ENCODE peak calls at places on chromosome 14, in six cellular contexts. K is mesendoderm, Y is upper lobe of right lung, C is adipocyte, O is skeletal muscle cell, X is right lobe of liver. D is an unnamed sample.

GRCh38 chr14:53093206-53093605 is 59.9 kb downstream of the DDHD1 start:
- DNase-seq in Y (no peak), O (peak), C (peak), K (no peak), X (no peak), D (peak)

GRCh38 chr14:46902837-46903236 is 251.3 kb upstream of the RPL10L start:
- DNase-seq in K (peak), Y (peak), C (no peak), O (no peak), X (no peak), D (no peak)

GRCh38 chr14:94173471-94173884 is 644 bp upstream of the PPP4R4 start:
- DNase-seq in C (peak), X (no peak), Y (peak), K (no peak), O (no peak), D (no peak)

GRCh38 chr14:92914087-92914656 is 8.8 kb upstream of the CHGA start:
- DNase-seq in C (peak), K (peak), O (no peak), X (no peak), Y (no peak), D (peak)

GRCh38 chr14:22432348-22432976 is 156.6 kb downstream of the DAD1 start:
- DNase-seq in X (no peak), C (peak), Y (no peak), O (peak), K (no peak), D (peak)

GRCh38 chr14:22026527-22026926 is 352.9 kb upstream of the OR4E1 start:
- DNase-seq in Y (no peak), X (no peak), C (no peak), O (no peak), K (no peak), D (no peak)

GRCh38 chr14:52391866-52392600 is 77.9 kb downstream of the PTGER2 start:
- DNase-seq in X (no peak), K (no peak), O (peak), Y (no peak), C (peak), D (peak)

GRCh38 chr14:63210812-63211211 is 6.6 kb downstream of the RHOJ start:
- DNase-seq in K (no peak), O (no peak), Y (no peak), C (no peak), X (no peak), D (no peak)

GRCh38 chr14:22046063-22046462 is 372.4 kb upstream of the OR4E1 start:
- DNase-seq in Y (no peak), K (no peak), C (no peak), O (no peak), X (no peak), D (no peak)

GRCh38 chr14:37973031-37973908 is 234.4 kb upstream of the SSTR1 start:
- DNase-seq in O (no peak), K (no peak), X (no peak), Y (no peak), C (no peak), D (no peak)

GRCh38 chr14:51576112-51576420 is 75.6 kb upstream of the FRMD6 start:
- DNase-seq in X (no peak), O (peak), C (peak), K (peak), Y (no peak), D (peak)

GRCh38 chr14:103284574-103285467 is 49.2 kb upstream of the EIF5 start:
- DNase-seq in C (no peak), O (no peak), Y (no peak), X (peak), K (peak), D (peak)

GRCh38 chr14:71206123-71206522 is 298.9 kb downstream of the PCNX1 start:
- DNase-seq in O (no peak), Y (no peak), C (no peak), K (no peak), X (no peak), D (no peak)

GRCh38 chr14:67768219-67768618 is 48.2 kb downstream of the ZFYVE26 start:
- DNase-seq in C (no peak), O (no peak), X (no peak), Y (no peak), K (no peak), D (no peak)

GRCh38 chr14:89912667-89913211 is 41.8 kb downstream of the EFCAB11 start:
- DNase-seq in K (peak), C (peak), Y (no peak), O (peak), X (no peak), D (peak)

GRCh38 chr14:72824051-72824450 is 69.8 kb downstream of the DPF3 start:
- DNase-seq in Y (no peak), C (no peak), O (no peak), X (no peak), K (peak), D (no peak)

GRCh38 chr14:67464377-67464776 is 24.1 kb downstream of the TMEM229B start:
- DNase-seq in Y (no peak), O (no peak), C (no peak), K (no peak), X (no peak), D (no peak)

GRCh38 chr14:51534623-51535022 is 117.1 kb upstream of the FRMD6 start:
- DNase-seq in Y (no peak), K (peak), C (no peak), X (peak), O (no peak), D (peak)

GRCh38 chr14:47675489-47676300 is at the start of gene MDGA2:
- DNase-seq in C (no peak), Y (peak), K (peak), X (peak), O (no peak), D (peak)

GRCh38 chr14:23437142-23438129 is 2.0 kb upstream of the MYH7 start:
- DNase-seq in C (no peak), K (no peak), O (no peak), Y (no peak), X (no peak), D (no peak)

GRCh38 chr14:80959448-80960006 is 4.1 kb downstream of the TSHR start:
- DNase-seq in Y (no peak), O (no peak), K (no peak), C (no peak), X (no peak), D (peak)

GRCh38 chr14:103220134-103220981 is 97.1 kb downstream of the TNFAIP2 start:
- DNase-seq in O (no peak), X (no peak), C (peak), K (no peak), Y (peak), D (no peak)

GRCh38 chr14:80770114-80770917 is 171.2 kb downstream of the CEP128 start:
- DNase-seq in O (no peak), K (no peak), Y (no peak), X (no peak), C (no peak), D (peak)

GRCh38 chr14:60506985-60507829 is 1.7 kb upstream of the SIX6 start:
- DNase-seq in O (no peak), X (no peak), C (no peak), K (peak), Y (no peak), D (no peak)

GRCh38 chr14:98120831-98121464 is 1151.0 kb downstream of the BCL11B start:
- DNase-seq in Y (no peak), X (no peak), O (no peak), C (no peak), K (no peak), D (no peak)

GRCh38 chr14:55518391-55518790 is 61.6 kb upstream of the KTN1 start:
- DNase-seq in O (no peak), K (no peak), C (no peak), Y (no peak), X (no peak), D (peak)

GRCh38 chr14:53509845-53510244 is 356.7 kb upstream of the DDHD1 start:
- DNase-seq in O (peak), Y (no peak), K (no peak), C (peak), X (no peak), D (no peak)

GRCh38 chr14:77248666-77249065 is 22.3 kb downstream of the NGB start:
- DNase-seq in O (no peak), X (no peak), Y (no peak), K (no peak), C (no peak), D (no peak)

GRCh38 chr14:46574976-46575375 is 76.6 kb downstream of the RPL10L start:
- DNase-seq in C (no peak), Y (no peak), O (no peak), X (no peak), K (no peak), D (no peak)

GRCh38 chr14:30389134-30389900 is 169.6 kb upstream of the G2E3 start:
- DNase-seq in K (no peak), O (no peak), C (peak), Y (no peak), X (no peak), D (peak)

GRCh38 chr14:62934439-62934838 is 110.8 kb downstream of the KCNH5 start:
- DNase-seq in X (no peak), O (no peak), K (no peak), Y (no peak), C (no peak), D (no peak)

GRCh38 chr14:50338547-50338946 is 26.4 kb downstream of the DMAC2L start:
- DNase-seq in X (no peak), C (no peak), K (no peak), O (no peak), Y (no peak), D (no peak)

GRCh38 chr14:59435106-59435505 is 30.1 kb downstream of the GPR135 start:
- DNase-seq in X (no peak), K (no peak), C (no peak), Y (no peak), O (no peak), D (no peak)

GRCh38 chr14:103057372-103058208 is at the start of gene CDC42BPB:
- DNase-seq in O (peak), K (peak), C (peak), Y (peak), X (peak), D (peak)

GRCh38 chr14:24368562-24369252 is 723 bp downstream of the NFATC4 start:
- DNase-seq in O (no peak), X (no peak), Y (peak), C (peak), K (peak), D (peak)

GRCh38 chr14:30559638-30560071 is 697 bp downstream of the G2E3 start:
- DNase-seq in C (peak), O (no peak), X (no peak), Y (no peak), K (peak), D (peak)

GRCh38 chr14:99944241-99944651 is 121.0 kb upstream of the EVL start:
- DNase-seq in Y (no peak), X (peak), K (no peak), O (no peak), C (no peak), D (no peak)

GRCh38 chr14:99945732-99946651 is 119.2 kb upstream of the EVL start:
- DNase-seq in O (no peak), K (no peak), C (no peak), X (peak), Y (no peak), D (no peak)

GRCh38 chr14:99941211-99941610 is 124.0 kb upstream of the EVL start:
- DNase-seq in K (no peak), O (no peak), Y (no peak), C (no peak), X (no peak), D (no peak)

GRCh38 chr14:99946652-99947489 is 118.4 kb upstream of the EVL start:
- DNase-seq in Y (no peak), C (peak), K (no peak), O (no peak), X (no peak), D (no peak)

GRCh38 chr14:99943620-99944019 is 121.6 kb upstream of the EVL start:
- DNase-seq in O (no peak), K (no peak), C (no peak), X (no peak), Y (no peak), D (no peak)
- H3K4me3 ChIP-seq in O (no peak), K (no peak), C (no peak), X (peak), Y (no peak), D (no peak)

GRCh38 chr14:68807148-68807600 is 14.3 kb upstream of the ZFP36L1 start:
- DNase-seq in C (peak), O (peak), X (no peak), K (no peak), Y (peak), D (peak)
- H3K4me3 ChIP-seq in C (no peak), O (no peak), X (no peak), K (no peak), Y (no peak), D (no peak)

GRCh38 chr14:31944256-31945073 is 132.6 kb upstream of the ARHGAP5 start:
- DNase-seq in K (no peak), C (no peak), O (no peak), X (no peak), Y (no peak), D (no peak)

GRCh38 chr14:31945701-31946100 is 131.4 kb upstream of the ARHGAP5 start:
- DNase-seq in K (no peak), X (no peak), C (no peak), Y (no peak), O (no peak), D (no peak)

GRCh38 chr14:31943861-31944255 is 133.2 kb upstream of the ARHGAP5 start:
- DNase-seq in O (no peak), X (no peak), C (no peak), Y (no peak), K (no peak), D (no peak)

GRCh38 chr14:31943217-31943616 is 133.9 kb upstream of the ARHGAP5 start:
- DNase-seq in Y (no peak), X (no peak), O (no peak), C (no peak), K (no peak), D (no peak)

DNA sequence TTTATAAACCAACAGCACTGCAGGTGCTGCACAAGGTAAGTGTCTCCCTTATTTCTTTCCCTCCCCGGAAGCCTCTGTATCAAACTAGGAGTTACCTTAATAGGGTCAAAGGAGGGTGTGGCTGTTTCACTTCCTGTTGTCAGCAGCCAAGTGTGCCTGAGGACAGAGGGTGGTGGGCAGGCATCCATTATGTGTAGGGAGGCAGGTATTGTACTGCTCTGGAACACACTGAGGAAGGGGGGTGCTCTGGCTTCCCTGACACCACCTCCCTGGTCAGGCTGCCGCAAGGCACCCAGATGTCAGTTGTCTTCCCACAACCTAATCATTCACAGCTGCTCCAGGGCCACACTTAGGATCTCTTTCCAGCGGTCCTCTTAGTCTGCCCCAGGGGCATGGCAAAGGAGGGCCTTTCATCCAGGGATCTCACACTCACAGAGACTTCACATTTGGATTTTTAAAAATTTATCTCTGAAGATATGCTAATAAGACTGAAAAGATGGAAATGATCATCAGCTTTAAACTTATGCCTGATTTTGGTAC is 132.0 kb upstream of the ARHGAP5 start:
- DNase-seq in K (no peak), C (no peak), X (no peak), O (no peak), Y (no peak), D (no peak)
- H3K4me3 ChIP-seq in K (no peak), C (no peak), X (no peak), O (no peak), Y (no peak), D (no peak)

DNA sequence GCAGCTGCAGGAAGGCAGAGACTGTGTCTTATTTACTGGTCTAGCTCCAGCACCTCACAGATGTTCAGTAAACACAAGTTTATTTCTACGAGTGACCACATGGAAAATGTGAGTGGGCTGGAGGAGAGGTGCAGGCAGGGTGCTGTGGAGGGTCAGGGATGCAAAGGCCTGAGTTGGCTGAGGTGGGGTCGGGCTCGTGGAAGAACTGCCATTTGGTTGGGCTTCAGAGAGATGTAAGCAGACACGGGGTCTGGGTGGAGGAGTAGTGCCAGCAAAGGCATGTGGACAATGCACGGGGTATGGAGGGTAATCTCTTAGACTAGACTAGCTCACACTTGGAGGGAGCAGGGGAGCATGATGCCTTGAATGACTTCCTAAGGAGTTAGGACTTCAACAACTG is 117.4 kb upstream of the RTL1 start:
- DNase-seq in C (no peak), O (no peak), K (no peak), X (peak), Y (peak), D (no peak)
- H3K4me3 ChIP-seq in C (no peak), O (no peak), K (no peak), X (no peak), Y (no peak), D (no peak)

GRCh38 chr14:75127903-75128595 is 1.2 kb upstream of the NEK9 start:
- DNase-seq in C (no peak), O (no peak), K (no peak), Y (no peak), X (no peak), D (no peak)
- H3K4me3 ChIP-seq in C (peak), O (peak), K (no peak), Y (peak), X (peak), D (peak)

DNA sequence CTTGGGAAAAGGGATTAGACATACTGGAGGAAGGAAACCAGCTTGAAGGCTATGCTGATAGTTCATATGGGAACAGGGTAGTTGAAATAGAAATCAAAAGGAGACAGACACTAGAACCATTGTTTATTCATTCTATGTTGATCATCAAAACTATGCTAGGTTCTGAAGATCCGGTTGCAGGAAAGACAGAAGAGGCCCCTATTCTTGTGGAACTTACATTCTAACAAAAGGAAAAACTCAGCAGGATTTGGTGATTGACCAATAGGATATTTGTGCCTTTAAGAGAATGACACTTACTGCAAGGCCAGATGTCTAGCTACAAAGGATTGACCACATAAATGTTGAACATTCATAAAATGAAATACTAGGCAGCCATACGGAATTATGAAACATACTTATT is 179.2 kb downstream of the AKAP6 start:
- DNase-seq in X (no peak), Y (no peak), C (peak), O (no peak), K (no peak), D (peak)
- H3K4me3 ChIP-seq in X (no peak), Y (no peak), C (no peak), O (no peak), K (no peak), D (no peak)

GRCh38 chr14:35879141-35879648 is 53.1 kb downstream of the BRMS1L start:
- DNase-seq in K (no peak), C (peak), X (no peak), O (no peak), Y (no peak), D (peak)
- H3K4me3 ChIP-seq in K (no peak), C (peak), X (no peak), O (no peak), Y (no peak), D (no peak)

GRCh38 chr14:74506408-74506807 is 12.8 kb downstream of the ISCA2 start:
- DNase-seq in C (no peak), O (no peak), K (no peak), X (no peak), Y (no peak), D (no peak)

GRCh38 chr14:74504412-74504811 is 10.8 kb downstream of the ISCA2 start:
- DNase-seq in C (no peak), O (no peak), K (no peak), X (no peak), Y (no peak), D (no peak)

GRCh38 chr14:74507085-74507484 is 13.5 kb downstream of the ISCA2 start:
- DNase-seq in C (no peak), X (no peak), O (no peak), K (no peak), Y (no peak), D (no peak)

GRCh38 chr14:74504874-74505617 is 11.5 kb downstream of the ISCA2 start:
- DNase-seq in C (no peak), X (no peak), K (no peak), O (no peak), Y (no peak), D (no peak)

GRCh38 chr14:74505831-74506230 is 12.3 kb downstream of the ISCA2 start:
- DNase-seq in Y (no peak), O (no peak), K (no peak), X (no peak), C (no peak), D (no peak)
- H3K4me3 ChIP-seq in Y (no peak), O (no peak), K (no peak), X (no peak), C (no peak), D (no peak)

GRCh38 chr14:36426836-36427235 is 93.2 kb downstream of the NKX2-1 start:
- DNase-seq in X (no peak), O (no peak), K (no peak), C (no peak), Y (no peak), D (no peak)

GRCh38 chr14:36426113-36426512 is 93.9 kb downstream of the NKX2-1 start:
- DNase-seq in O (no peak), Y (no peak), X (no peak), C (no peak), K (no peak), D (no peak)

GRCh38 chr14:36423430-36423829 is 96.6 kb downstream of the NKX2-1 start:
- DNase-seq in X (no peak), Y (no peak), O (no peak), C (no peak), K (no peak), D (no peak)

GRCh38 chr14:36428350-36428749 is 91.7 kb downstream of the NKX2-1 start:
- DNase-seq in K (no peak), O (no peak), C (no peak), Y (no peak), X (no peak), D (no peak)

GRCh38 chr14:36424478-36425102 is 95.4 kb downstream of the NKX2-1 start:
- DNase-seq in X (no peak), K (no peak), O (no peak), Y (no peak), C (no peak), D (no peak)
- H3K4me3 ChIP-seq in X (no peak), K (no peak), O (no peak), Y (no peak), C (no peak), D (no peak)

GRCh38 chr14:95286649-95287048 is 33.1 kb downstream of the CLMN start:
- DNase-seq in O (no peak), Y (no peak), X (no peak), C (no peak), K (no peak), D (no peak)
- H3K4me3 ChIP-seq in O (no peak), Y (no peak), X (no peak), C (no peak), K (no peak), D (no peak)

D was measured in choroid plexus epithelial cell.